ENCODE peak calls at places on chromosomes 7 and 10, in four cellular contexts. I is psoas muscle, Q is gastrocnemius medialis, A is cardiac muscle cell. D is an unnamed sample.

GRCh38 chr7:142942746-142943145 is 3.5 kb downstream of the LLCFC1 start:
- DNase-seq in I (no peak), Q (no peak), A (no peak), D (no peak)

GRCh38 chr10:121593676-121594075 is 4.6 kb downstream of the FGFR2 start:
- DNase-seq in I (no peak), Q (no peak), A (no peak), D (no peak)

GRCh38 chr10:70052462-70053211 is at the start of gene MACROH2A2:
- DNase-seq in I (peak), Q (no peak), A (peak), D (peak)

GRCh38 chr7:55128693-55129394 is 110.0 kb downstream of the EGFR start:
- DNase-seq in I (peak), Q (no peak), A (peak), D (peak)

GRCh38 chr10:74047304-74047703 is 49.4 kb downstream of the VCL start:
- DNase-seq in I (no peak), Q (no peak), A (peak), D (peak)

GRCh38 chr10:103021150-103021896 is 103.2 kb downstream of the CNNM2 start:
- DNase-seq in I (no peak), Q (no peak), A (no peak), D (no peak)

GRCh38 chr10:121610798-121611325 is 12.6 kb upstream of the FGFR2 start:
- DNase-seq in I (no peak), Q (no peak), A (no peak), D (peak)

GRCh38 chr10:104582604-104582951 is 58.5 kb upstream of the SORCS3 start:
- DNase-seq in I (no peak), Q (no peak), A (no peak), D (peak)

GRCh38 chr10:48700493-48700892 is 15.8 kb downstream of the WDFY4 start:
- DNase-seq in I (no peak), Q (no peak), A (no peak), D (no peak)

GRCh38 chr10:10545771-10546170 is 471.9 kb upstream of the CELF2 start:
- DNase-seq in I (no peak), Q (no peak), A (no peak), D (no peak)

GRCh38 chr10:58859541-58859940 is 316.9 kb upstream of the PHYHIPL start:
- DNase-seq in I (no peak), Q (no peak), A (no peak), D (no peak)

GRCh38 chr7:45812946-45813345 is 59.9 kb downstream of the CCDC201 start:
- DNase-seq in I (no peak), Q (no peak), A (no peak), D (no peak)

GRCh38 chr7:17622443-17622842 is 317.9 kb downstream of the SNX13 start:
- DNase-seq in I (no peak), Q (no peak), A (no peak), D (no peak)

DNA sequence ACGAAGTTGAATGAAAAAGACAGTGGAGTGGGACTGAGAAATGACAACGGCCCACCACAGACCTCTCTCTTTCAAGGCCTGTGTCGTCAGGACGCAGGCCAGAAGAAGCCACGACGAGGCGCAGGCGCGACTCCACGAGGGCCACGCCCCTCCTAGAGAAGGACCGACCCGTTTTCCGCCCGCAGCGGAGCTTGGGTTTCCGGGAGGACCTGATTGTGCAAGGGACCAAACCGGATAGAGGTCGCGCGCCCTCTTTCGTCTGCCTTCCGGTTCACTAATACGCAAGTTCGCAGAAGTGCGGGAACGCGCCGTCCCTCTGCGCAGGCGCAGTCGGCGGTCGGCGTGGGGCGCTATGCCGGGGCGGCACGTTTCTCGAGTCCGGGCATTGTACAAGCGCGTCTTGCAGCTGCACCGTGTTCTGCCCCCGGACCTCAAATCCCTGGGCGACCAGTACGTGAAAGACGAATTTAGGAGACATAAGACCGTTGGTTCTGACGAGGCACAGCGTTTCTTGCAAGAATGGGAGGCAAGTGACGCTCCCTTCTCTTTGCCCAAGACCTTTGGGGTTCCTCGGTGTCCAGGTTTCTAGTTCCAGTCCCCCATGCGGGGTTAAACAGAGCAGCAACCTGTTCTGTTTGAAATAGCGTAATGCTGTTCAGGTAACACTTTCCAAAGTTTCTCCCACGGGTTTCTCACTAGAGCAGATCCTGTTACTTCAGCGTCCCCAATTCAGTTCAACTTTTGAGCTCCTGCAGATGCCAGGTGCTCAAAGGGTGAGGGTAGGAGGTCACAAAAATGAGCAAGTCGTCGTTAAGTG is at the start of gene SDHAF3:
- DNase-seq in I (peak), Q (peak), A (peak), D (peak)
- TF ChIP-seq CTCF in I (peak), Q (no peak), A (no peak), D (no peak)

GRCh38 chr10:113641702-113642101 is 22.1 kb downstream of the NRAP start:
- DNase-seq in I (no peak), Q (no peak), A (no peak), D (no peak)
- H3K4me3 ChIP-seq in I (no peak), Q (no peak), A (no peak), D (no peak)

DNA sequence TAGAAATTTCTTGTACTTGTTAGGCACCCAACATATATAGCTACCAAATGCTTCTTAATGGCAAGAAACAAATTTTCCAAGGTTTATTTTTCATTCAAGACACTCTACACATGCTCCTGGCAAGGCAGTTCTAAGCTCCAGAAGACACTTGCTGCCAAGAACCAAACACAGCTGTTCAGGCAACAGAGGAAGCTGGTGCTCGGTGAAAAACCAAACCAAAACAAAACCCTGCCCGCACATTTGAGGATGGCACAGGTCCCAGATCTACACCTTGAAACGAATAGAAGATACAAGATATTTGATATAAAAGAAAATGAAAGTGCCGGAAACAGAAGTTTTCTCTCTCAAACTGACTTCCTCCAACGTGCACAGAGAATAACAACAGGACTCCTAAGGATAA is 4.9 kb upstream of the DNTT start:
- DNase-seq in I (no peak), Q (no peak), A (no peak), D (no peak)
- TF ChIP-seq CTCF in I (no peak), Q (no peak), A (no peak), D (no peak)

DNA sequence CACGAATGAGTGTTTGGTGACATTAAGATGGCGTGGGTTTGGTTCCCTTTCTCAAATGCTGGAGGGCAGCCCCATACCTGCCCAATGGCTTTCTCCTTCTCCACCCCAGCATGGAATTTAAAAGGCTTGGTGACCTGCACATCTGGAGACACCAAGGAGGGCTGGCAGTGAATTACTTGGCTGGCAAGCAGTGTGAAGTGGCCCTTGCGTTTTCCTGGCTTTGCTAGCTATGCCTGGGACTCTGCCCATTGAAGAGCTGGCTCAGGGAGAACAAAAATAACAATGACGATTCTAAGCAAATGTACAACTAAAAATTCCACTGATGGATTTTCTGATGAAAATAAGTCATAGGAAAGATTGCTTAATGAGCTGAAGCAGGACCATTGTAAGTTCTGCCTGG is 203.7 kb downstream of the CYP26A1 start:
- DNase-seq in I (no peak), Q (no peak), A (no peak), D (no peak)
- H3K4me3 ChIP-seq in I (no peak), Q (no peak), A (no peak), D (no peak)

GRCh38 chr10:119818889-119819270 is 53.8 kb downstream of the MCMBP start:
- DNase-seq in I (no peak), Q (no peak), A (peak), D (peak)

GRCh38 chr10:119821172-119821571 is 51.5 kb downstream of the MCMBP start:
- DNase-seq in I (no peak), Q (no peak), A (no peak), D (no peak)

GRCh38 chr10:119812684-119813083 is 60.0 kb downstream of the MCMBP start:
- DNase-seq in I (no peak), Q (no peak), A (no peak), D (no peak)

GRCh38 chr10:119815671-119816070 is 57.0 kb downstream of the MCMBP start:
- DNase-seq in I (no peak), Q (no peak), A (no peak), D (no peak)

DNA sequence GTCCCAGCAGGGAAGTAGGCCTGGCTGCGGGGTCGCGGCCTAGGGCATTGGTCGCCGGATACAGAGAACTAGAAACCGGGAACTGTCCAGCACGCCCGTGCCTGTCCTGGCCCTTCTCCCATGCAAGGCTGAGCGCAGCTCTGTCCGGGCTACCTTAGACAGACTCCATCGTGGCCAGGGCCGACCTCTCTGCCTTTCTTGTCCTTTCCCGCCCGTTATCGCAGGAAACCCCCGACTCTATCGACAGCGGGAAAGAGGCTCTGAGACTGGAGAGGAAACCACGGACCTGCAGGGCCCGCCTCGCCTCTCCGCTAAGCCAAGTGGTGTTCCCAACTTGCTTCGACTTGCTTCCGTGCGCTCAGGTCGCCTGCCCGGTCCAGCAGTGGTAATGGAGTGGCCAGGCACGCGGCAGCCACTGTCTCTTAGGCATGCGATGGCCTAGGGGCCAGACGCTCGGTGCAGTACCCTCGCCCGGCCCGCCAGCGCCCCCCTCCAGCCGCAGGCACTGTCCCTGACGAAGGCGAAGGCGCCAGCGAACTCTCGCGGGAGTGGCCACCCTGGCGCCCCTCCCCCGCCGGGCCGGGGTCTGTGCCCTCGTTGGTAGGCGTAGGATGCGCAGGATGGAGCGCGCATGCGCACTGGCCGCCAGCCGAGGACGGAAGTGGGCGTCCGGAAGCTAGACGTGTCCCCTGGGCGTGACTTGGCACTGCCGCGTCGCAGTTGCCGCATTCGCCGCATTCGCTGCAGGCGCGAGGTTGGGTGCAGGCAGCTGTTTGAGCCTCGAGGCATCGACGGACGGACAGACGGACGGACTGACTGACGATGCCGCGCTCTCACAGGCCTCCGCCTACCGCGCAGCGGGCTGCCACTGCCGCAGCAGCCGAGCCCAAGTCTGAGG is 54.4 kb downstream of the MCMBP start:
- DNase-seq in I (peak), Q (no peak), A (peak), D (peak)
- TF ChIP-seq CTCF in I (no peak), Q (no peak), A (peak), D (no peak)